ENCODE peak calls at places on chromosomes 2 and 18, in four cellular contexts. M, W, V and I are unnamed samples.

GRCh38 chr2:12456293-12457151 is 260.2 kb upstream of the TRIB2 start:
- DNase-seq in M (peak), V (peak), W (peak), I (peak)

GRCh38 chr18:5467666-5468065 is 76.1 kb downstream of the EPB41L3 start:
- DNase-seq in M (no peak), V (no peak), W (no peak), I (no peak)

GRCh38 chr2:193561054-193561453 is 1366.3 kb upstream of the TMEFF2 start:
- DNase-seq in W (peak), V (no peak), M (no peak), I (no peak)

GRCh38 chr2:99880148-99880983 is 262.0 kb downstream of the AFF3 start:
- DNase-seq in W (peak), M (no peak), V (no peak), I (peak)

GRCh38 chr2:101400048-101400447 is 12.7 kb upstream of the CREG2 start:
- DNase-seq in M (no peak), W (peak), V (no peak), I (no peak)

GRCh38 chr2:45483997-45484396 is 127.1 kb downstream of the SRBD1 start:
- DNase-seq in V (no peak), M (no peak), W (peak), I (no peak)

GRCh38 chr2:60516383-60516811 is 37.1 kb downstream of the BCL11A start:
- DNase-seq in V (no peak), M (no peak), W (peak), I (no peak)

GRCh38 chr18:48022531-48023330 is 92.3 kb upstream of the SMAD2 start:
- DNase-seq in M (no peak), W (peak), V (no peak), I (no peak)

GRCh38 chr18:36942264-36942663 is 113.3 kb downstream of the KIAA1328 start:
- DNase-seq in M (no peak), W (peak), V (no peak), I (peak)

GRCh38 chr2:18047896-18048657 is 169.6 kb downstream of the KCNS3 start:
- DNase-seq in W (peak), M (no peak), V (no peak), I (no peak)

GRCh38 chr2:69989422-69990128 is 28.1 kb upstream of the ASPRV1 start:
- DNase-seq in W (no peak), M (no peak), V (no peak), I (no peak)

GRCh38 chr2:168814046-168814445 is 11.6 kb downstream of the NOSTRIN start:
- DNase-seq in M (no peak), V (no peak), W (peak), I (no peak)

GRCh38 chr18:79912409-79912991 is 39.0 kb downstream of the SLC66A2 start:
- DNase-seq in W (no peak), M (no peak), V (peak), I (no peak)

GRCh38 chr2:63537306-63537705 is 51.0 kb downstream of the WDPCP start:
- DNase-seq in M (no peak), V (no peak), W (peak), I (no peak)

GRCh38 chr2:216210711-216211131 is 101.6 kb downstream of the XRCC5 start:
- DNase-seq in V (no peak), M (no peak), W (peak), I (no peak)

GRCh38 chr2:9271691-9272090 is 65.1 kb downstream of the ASAP2 start:
- DNase-seq in V (no peak), M (no peak), W (no peak), I (no peak)

GRCh38 chr18:51342815-51343214 is 145.3 kb upstream of the MEX3C start:
- DNase-seq in V (no peak), M (no peak), W (peak), I (no peak)

GRCh38 chr18:9147440-9148238 is 11.1 kb downstream of the ANKRD12 start:
- DNase-seq in M (no peak), W (peak), V (no peak), I (no peak)

GRCh38 chr2:150122871-150123588 is 364.4 kb downstream of the RND3 start:
- DNase-seq in W (no peak), V (no peak), M (no peak), I (no peak)

GRCh38 chr2:175218551-175218950 is 37.0 kb upstream of the ATP5MC3 start:
- DNase-seq in W (no peak), V (no peak), M (no peak), I (no peak)

GRCh38 chr2:231189571-231190495 is 8.6 kb upstream of the ARMC9 start:
- DNase-seq in V (peak), W (no peak), M (no peak), I (no peak)

GRCh38 chr2:219434718-219435525 is at the start of gene SPEG:
- DNase-seq in V (no peak), M (no peak), W (no peak), I (no peak)

GRCh38 chr2:17962874-17963273 is 84.4 kb downstream of the KCNS3 start:
- DNase-seq in W (peak), V (no peak), M (no peak), I (no peak)

GRCh38 chr2:227205701-227206100 is 41.3 kb downstream of the COL4A3 start:
- DNase-seq in W (no peak), V (no peak), M (no peak), I (no peak)

GRCh38 chr18:44123743-44124142 is 556.9 kb upstream of the SETBP1 start:
- DNase-seq in M (no peak), V (no peak), W (no peak), I (no peak)

DNA sequence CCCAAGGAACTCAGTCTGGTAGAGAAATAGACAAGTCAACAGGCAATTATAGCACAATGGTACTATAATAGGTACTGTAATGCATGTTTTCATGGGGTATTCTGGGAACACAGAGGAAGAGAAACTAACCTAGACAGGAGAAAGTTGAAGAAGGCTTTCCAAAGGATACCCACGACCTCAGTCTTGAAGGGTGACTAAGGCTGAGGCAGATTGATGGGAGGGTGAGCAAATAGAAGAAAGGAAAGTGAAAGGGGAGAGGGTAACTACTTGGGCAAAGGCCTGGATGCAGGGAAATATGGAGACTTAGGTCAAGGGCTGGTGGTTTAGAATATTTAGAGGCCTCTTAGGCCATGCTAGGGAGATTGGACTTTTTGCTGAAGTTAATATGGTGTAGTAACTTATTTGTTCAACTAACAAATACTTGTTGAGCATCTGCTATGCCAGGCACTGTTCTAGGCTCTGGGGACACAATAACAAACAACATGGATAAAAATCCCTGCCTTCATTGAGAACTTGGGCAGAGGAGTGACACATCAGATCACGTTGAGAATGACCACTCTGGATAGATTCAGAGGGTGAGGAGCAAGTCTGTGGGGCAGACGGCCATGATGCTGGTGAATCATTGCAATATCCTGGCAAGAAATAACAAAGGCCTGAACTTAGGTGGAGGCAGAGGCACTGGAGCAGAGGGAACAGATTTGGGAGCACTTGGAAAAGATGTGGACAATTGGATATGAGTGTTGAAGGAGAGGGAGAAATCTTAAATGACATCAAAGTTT is 56.4 kb downstream of the PLB1 start:
- DNase-seq in W (peak), M (no peak), V (no peak), I (no peak)
- H3K27ac ChIP-seq in W (no peak), M (no peak), V (no peak), I (no peak)

DNA sequence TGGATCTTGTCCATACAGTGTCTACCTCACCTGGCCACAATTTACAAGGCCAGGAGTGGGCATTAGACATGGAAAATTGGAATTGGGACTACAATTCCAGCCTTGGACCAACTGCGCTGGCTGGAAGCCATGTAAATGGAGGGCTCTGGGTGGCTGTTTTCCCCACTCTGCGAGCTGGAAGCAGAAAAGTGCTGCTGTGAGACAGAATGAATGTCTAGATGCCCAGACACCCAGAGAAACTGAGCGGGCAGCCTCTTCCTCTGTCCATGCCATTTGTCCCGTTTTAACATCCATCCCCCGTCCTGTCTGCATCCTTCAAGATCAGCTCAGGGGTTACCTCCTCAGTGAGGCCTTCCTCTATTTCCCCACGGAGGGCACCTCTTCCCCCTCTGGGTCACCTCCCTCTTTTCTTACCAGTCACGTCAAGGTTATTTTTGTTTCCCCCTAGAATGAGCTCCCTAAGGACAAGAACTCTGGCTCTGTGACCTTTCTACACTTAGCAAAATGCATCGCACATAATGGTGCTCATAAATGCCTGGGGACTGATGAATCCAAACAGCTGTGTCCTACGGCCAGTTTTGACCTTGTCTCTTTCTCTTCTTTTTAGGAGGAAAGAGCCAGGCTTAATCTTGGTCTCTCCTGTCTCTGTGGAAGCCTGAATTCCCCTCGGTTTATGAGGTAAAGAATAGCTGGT is 41.2 kb downstream of the MCFD2 start:
- DNase-seq in W (peak), V (no peak), M (no peak), I (no peak)
- H3K27ac ChIP-seq in W (peak), V (no peak), M (no peak), I (peak)

GRCh38 chr2:71483246-71483645 is 29.9 kb downstream of the DYSF start:
- DNase-seq in V (no peak), M (no peak), W (no peak), I (no peak)
- H3K27ac ChIP-seq in V (no peak), M (no peak), W (no peak), I (no peak)

DNA sequence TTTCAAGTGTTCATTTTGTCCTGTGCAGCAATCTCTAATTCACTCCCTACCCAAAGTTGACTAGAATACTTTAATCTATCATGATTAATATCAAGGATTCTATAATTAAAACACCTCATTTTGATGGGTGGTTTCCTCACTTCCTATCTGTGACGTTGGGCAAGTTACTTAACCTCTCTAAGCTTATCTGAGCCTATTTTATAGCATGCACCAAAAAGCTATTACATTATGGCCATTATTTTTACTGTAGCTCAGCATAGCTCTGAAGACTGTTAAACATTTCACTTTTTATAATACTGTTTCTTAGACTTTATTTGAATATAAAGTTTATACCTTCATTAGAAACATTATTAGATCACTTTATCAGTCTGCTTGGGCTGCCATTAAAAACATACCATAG is 579.6 kb upstream of the NXPH2 start:
- DNase-seq in W (no peak), V (no peak), M (no peak), I (no peak)
- H3K27ac ChIP-seq in W (no peak), V (no peak), M (no peak), I (no peak)

GRCh38 chr18:10374615-10375295 is 79.7 kb upstream of the APCDD1 start:
- DNase-seq in M (no peak), W (no peak), V (no peak), I (no peak)

GRCh38 chr18:10379511-10379910 is 74.9 kb upstream of the APCDD1 start:
- DNase-seq in V (no peak), M (no peak), W (peak), I (no peak)

GRCh38 chr18:10376735-10377134 is 77.7 kb upstream of the APCDD1 start:
- DNase-seq in V (no peak), M (no peak), W (no peak), I (no peak)

GRCh38 chr18:10378688-10379465 is 75.6 kb upstream of the APCDD1 start:
- DNase-seq in W (peak), M (no peak), V (no peak), I (no peak)

GRCh38 chr18:10377956-10378355 is 76.5 kb upstream of the APCDD1 start:
- DNase-seq in M (no peak), V (no peak), W (peak), I (no peak)
- H3K27ac ChIP-seq in M (no peak), V (no peak), W (peak), I (no peak)

DNA sequence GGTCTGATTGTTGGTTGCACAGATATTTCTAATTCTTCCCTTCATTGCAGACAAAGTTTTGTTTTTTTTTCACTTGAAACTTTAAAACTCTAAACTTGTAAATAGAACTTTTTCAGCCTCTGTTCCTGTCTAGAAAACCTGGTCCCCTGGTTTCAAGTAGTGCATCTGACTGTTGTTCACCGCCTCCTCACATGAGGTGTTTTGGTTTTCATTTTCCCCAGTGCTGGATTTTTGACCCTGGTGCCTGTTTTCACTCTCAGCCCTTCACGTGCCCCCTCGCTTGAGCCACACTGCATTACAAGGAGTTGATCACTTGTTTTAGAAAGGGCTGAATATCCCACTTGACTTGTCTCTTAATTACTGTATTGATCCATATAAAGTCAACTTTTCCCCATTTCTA is 100.1 kb downstream of the TMEM185B start:
- DNase-seq in M (no peak), W (no peak), V (no peak), I (no peak)
- H3K27ac ChIP-seq in M (no peak), W (no peak), V (no peak), I (no peak)

GRCh38 chr2:237156131-237156856 is 70.6 kb downstream of the COPS8 start:
- DNase-seq in V (no peak), M (no peak), W (peak), I (no peak)

GRCh38 chr2:237152361-237152760 is 66.7 kb downstream of the COPS8 start:
- DNase-seq in W (no peak), M (no peak), V (no peak), I (no peak)

GRCh38 chr2:237156857-237157550 is 71.3 kb downstream of the COPS8 start:
- DNase-seq in W (no peak), M (no peak), V (no peak), I (no peak)

GRCh38 chr2:237154894-237155851 is 69.5 kb downstream of the COPS8 start:
- DNase-seq in M (no peak), V (no peak), W (no peak), I (no peak)

GRCh38 chr2:237154050-237154638 is 68.5 kb downstream of the COPS8 start:
- DNase-seq in V (no peak), M (peak), W (peak), I (no peak)
- H3K27ac ChIP-seq in V (no peak), M (no peak), W (peak), I (peak)

GRCh38 chr2:58046335-58046584 is 346 bp upstream of the VRK2 start:
- DNase-seq in M (no peak), V (no peak), W (no peak), I (no peak)
- H3K27ac ChIP-seq in M (peak), V (peak), W (peak), I (peak)